ENCODE peak calls at places on chromosomes 12 and 14, in five cellular contexts. Z, V, L, T and B are unnamed samples.

GRCh38 chr12:126663304-126664094 is 1598.3 kb downstream of the AACS start:
- DNase-seq in Z (peak), V (no peak), L (no peak), T (no peak), B (no peak)

GRCh38 chr14:36857842-36858445 is 196.3 kb downstream of the PAX9 start:
- DNase-seq in Z (no peak), V (no peak), L (no peak), T (no peak), B (no peak)

GRCh38 chr12:51480978-51481377 is 56.3 kb downstream of the SLC4A8 start:
- DNase-seq in Z (no peak), V (no peak), L (no peak), T (no peak), B (no peak)

GRCh38 chr12:24991209-24992049 is 42.5 kb upstream of the BCAT1 start:
- DNase-seq in Z (peak), V (no peak), L (no peak), T (no peak), B (peak)

GRCh38 chr14:103744621-103745395 is 29.2 kb downstream of the ZFYVE21 start:
- DNase-seq in Z (no peak), V (no peak), L (no peak), T (no peak), B (no peak)

GRCh38 chr12:56258068-56258819 is at the start of gene ANKRD52:
- DNase-seq in Z (peak), V (peak), L (peak), T (peak), B (peak)

GRCh38 chr12:25792031-25792430 is 166.5 kb upstream of the RASSF8 start:
- DNase-seq in Z (no peak), V (no peak), L (no peak), T (no peak), B (no peak)

GRCh38 chr12:19527876-19528275 is 88.6 kb downstream of the AEBP2 start:
- DNase-seq in Z (no peak), V (no peak), L (no peak), T (no peak), B (no peak)

GRCh38 chr12:132828706-132829534 is at the start of gene GOLGA3:
- DNase-seq in Z (peak), V (peak), L (peak), T (peak), B (peak)

GRCh38 chr14:80135305-80136088 is 75.8 kb downstream of the DIO2 start:
- DNase-seq in Z (no peak), V (no peak), L (no peak), T (no peak), B (no peak)

GRCh38 chr12:51760231-51760630 is 88.3 kb downstream of the FIGNL2 start:
- DNase-seq in Z (peak), V (no peak), L (no peak), T (no peak), B (no peak)

GRCh38 chr14:97638864-97639263 is 841.7 kb downstream of the VRK1 start:
- DNase-seq in Z (no peak), V (no peak), L (no peak), T (no peak), B (no peak)

GRCh38 chr14:23321572-23322547 is 603 bp downstream of the PABPN1 start:
- DNase-seq in Z (peak), V (peak), L (peak), T (peak), B (peak)

GRCh38 chr12:106601031-106601430 is 18.2 kb downstream of the RFX4 start:
- DNase-seq in Z (peak), V (no peak), L (no peak), T (no peak), B (no peak)

GRCh38 chr12:88420460-88420859 is 159.8 kb downstream of the KITLG start:
- DNase-seq in Z (no peak), V (no peak), L (no peak), T (no peak), B (no peak)

GRCh38 chr12:46546634-46547273 is 174.2 kb upstream of the SLC38A2 start:
- DNase-seq in Z (no peak), V (no peak), L (no peak), T (no peak), B (peak)

GRCh38 chr12:109773384-109774011 is 59.7 kb downstream of the TRPV4 start:
- DNase-seq in Z (no peak), V (no peak), L (peak), T (peak), B (no peak)

GRCh38 chr12:95248604-95249355 is 31.2 kb downstream of the VEZT start:
- DNase-seq in Z (peak), V (no peak), L (no peak), T (no peak), B (no peak)

GRCh38 chr14:100340454-100340813 is 17.3 kb downstream of the SLC25A47 start:
- DNase-seq in Z (no peak), V (no peak), L (peak), T (no peak), B (no peak)

GRCh38 chr12:12927211-12928079 is 24.5 kb downstream of the GPRC5D start:
- DNase-seq in Z (peak), V (peak), L (peak), T (peak), B (peak)

GRCh38 chr12:6551063-6551461 is 4.8 kb downstream of the IFFO1 start:
- DNase-seq in Z (no peak), V (no peak), L (no peak), T (no peak), B (no peak)

GRCh38 chr12:642633-643477 is 20.4 kb downstream of the NINJ2 start:
- DNase-seq in Z (peak), V (peak), L (peak), T (peak), B (peak)

GRCh38 chr12:104494137-104494815 is 37.5 kb downstream of the CHST11 start:
- DNase-seq in Z (no peak), V (peak), L (no peak), T (no peak), B (peak)

GRCh38 chr12:117145597-117146154 is 44.6 kb downstream of the FBXO21 start:
- DNase-seq in Z (no peak), V (no peak), L (no peak), T (no peak), B (no peak)

GRCh38 chr14:24162083-24162482 is 1.0 kb downstream of the IRF9 start:
- DNase-seq in Z (no peak), V (no peak), L (no peak), T (no peak), B (no peak)

GRCh38 chr12:117486840-117487659 is 125.6 kb upstream of the NOS1 start:
- DNase-seq in Z (peak), V (no peak), L (no peak), T (no peak), B (no peak)

GRCh38 chr14:85934123-85934885 is 404.4 kb downstream of the FLRT2 start:
- DNase-seq in Z (no peak), V (peak), L (no peak), T (no peak), B (peak)

GRCh38 chr14:40452674-40453073 is 1020.4 kb upstream of the FBXO33 start:
- DNase-seq in Z (no peak), V (no peak), L (no peak), T (no peak), B (no peak)

GRCh38 chr12:60935981-60936761 is 1324.0 kb upstream of the USP15 start:
- DNase-seq in Z (peak), V (no peak), L (no peak), T (no peak), B (no peak)

GRCh38 chr14:103806805-103807204 is 40.6 kb downstream of the PPP1R13B start:
- DNase-seq in Z (no peak), V (no peak), L (no peak), T (no peak), B (no peak)

GRCh38 chr12:127560041-127560478 is 706.9 kb upstream of the TMEM132C start:
- DNase-seq in Z (no peak), V (no peak), L (no peak), T (no peak), B (no peak)

GRCh38 chr12:39003541-39004160 is 98.3 kb upstream of the CPNE8 start:
- DNase-seq in Z (peak), V (no peak), L (no peak), T (no peak), B (no peak)

GRCh38 chr12:1611775-1612174 is 17.3 kb upstream of the WNT5B start:
- DNase-seq in Z (no peak), V (no peak), L (no peak), T (no peak), B (no peak)

GRCh38 chr14:76975051-76975450 is 53.5 kb downstream of the IRF2BPL start:
- DNase-seq in Z (no peak), V (no peak), L (no peak), T (no peak), B (no peak)

GRCh38 chr14:76981670-76982069 is 46.8 kb downstream of the IRF2BPL start:
- DNase-seq in Z (no peak), V (no peak), L (no peak), T (no peak), B (no peak)

GRCh38 chr14:76976623-76977005 is 51.9 kb downstream of the IRF2BPL start:
- DNase-seq in Z (no peak), V (no peak), L (no peak), T (no peak), B (no peak)

GRCh38 chr14:76975865-76976622 is 52.5 kb downstream of the IRF2BPL start:
- DNase-seq in Z (no peak), V (no peak), L (peak), T (no peak), B (no peak)

GRCh38 chr14:76977793-76978730 is 50.4 kb downstream of the IRF2BPL start:
- DNase-seq in Z (no peak), V (peak), L (peak), T (no peak), B (peak)
- H3K27ac ChIP-seq in Z (no peak), V (no peak), L (peak), T (no peak), B (peak)

GRCh38 chr12:7642876-7643309 is 22.8 kb downstream of the APOBEC1 start:
- DNase-seq in Z (peak), V (no peak), L (no peak), T (peak), B (no peak)
- H3K27ac ChIP-seq in Z (no peak), V (no peak), L (no peak), T (no peak), B (no peak)

GRCh38 chr12:121227294-121227693 is 17.4 kb downstream of the P2RX4 start:
- DNase-seq in Z (no peak), V (no peak), L (peak), T (peak), B (no peak)
- H3K27ac ChIP-seq in Z (no peak), V (no peak), L (peak), T (peak), B (no peak)

GRCh38 chr12:79561401-79562132 is 129.2 kb downstream of the PAWR start:
- DNase-seq in Z (peak), V (no peak), L (no peak), T (no peak), B (no peak)

GRCh38 chr12:79569679-79570078 is 121.1 kb downstream of the PAWR start:
- DNase-seq in Z (no peak), V (no peak), L (no peak), T (no peak), B (no peak)

GRCh38 chr12:79563021-79563739 is 127.6 kb downstream of the PAWR start:
- DNase-seq in Z (no peak), V (no peak), L (no peak), T (no peak), B (no peak)

GRCh38 chr12:79567164-79567563 is 123.6 kb downstream of the PAWR start:
- DNase-seq in Z (no peak), V (no peak), L (no peak), T (no peak), B (no peak)

GRCh38 chr12:79566452-79566851 is 124.3 kb downstream of the PAWR start:
- DNase-seq in Z (no peak), V (no peak), L (no peak), T (no peak), B (no peak)
- H3K27ac ChIP-seq in Z (no peak), V (no peak), L (peak), T (peak), B (no peak)

DNA sequence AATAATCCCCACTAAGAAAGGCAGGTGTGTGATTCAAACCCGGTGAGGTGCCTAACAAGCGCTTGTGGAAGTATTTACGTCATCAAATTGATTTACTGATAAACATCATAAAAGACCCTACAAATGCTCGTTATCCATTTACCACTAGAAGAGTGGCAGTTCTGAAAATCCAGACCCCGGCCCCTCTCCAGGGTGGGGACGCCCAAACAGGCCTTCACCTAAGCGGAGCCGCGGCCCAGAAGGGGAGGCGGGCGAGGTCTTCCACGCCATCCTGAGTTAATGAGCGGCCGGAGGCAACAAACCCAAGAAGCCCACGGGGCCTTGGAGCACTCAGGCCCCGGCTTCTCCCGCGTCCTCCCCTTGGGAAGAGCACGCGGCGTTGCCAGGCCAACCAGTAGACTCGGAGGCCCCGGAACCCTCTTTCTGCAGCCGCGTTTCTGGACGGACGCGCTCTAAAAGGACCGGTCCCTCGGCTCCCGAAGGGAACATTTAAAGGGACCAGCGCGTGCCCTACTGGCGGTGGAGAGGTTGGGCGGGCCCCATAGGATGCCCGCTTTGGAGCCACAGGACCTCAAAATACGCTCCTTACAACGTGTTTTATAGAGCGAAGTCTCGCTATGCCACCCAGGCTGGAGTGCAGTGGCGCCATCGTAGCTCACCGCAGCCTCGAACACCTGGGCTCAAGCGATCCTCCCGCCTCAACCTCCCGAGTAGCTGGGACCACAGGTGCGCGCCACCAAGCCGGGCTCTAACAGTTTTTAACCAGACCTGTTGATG is 3.5 kb downstream of the PTPN21 start:
- DNase-seq in Z (peak), V (peak), L (peak), T (peak), B (no peak)
- H3K27ac ChIP-seq in Z (no peak), V (no peak), L (peak), T (peak), B (no peak)